ENCODE peak calls at places on chromosomes 3 and 15, in eight cellular contexts. O, V, F, Z, K, U, L and S are unnamed samples.

GRCh38 chr3:160226026-160226739 is 961 bp downstream of the C3orf80 start:
- DNase-seq in O (peak), V (no peak), F (peak), Z (no peak), K (peak), U (no peak), L (peak), S (no peak)

GRCh38 chr3:141050576-141050912 is 603 bp upstream of the SPSB4 start:
- DNase-seq in O (no peak), V (no peak), F (no peak), Z (no peak), K (peak), U (no peak), L (peak), S (no peak)

GRCh38 chr3:50673937-50674336 is 790 bp upstream of the DOCK3 start:
- DNase-seq in O (no peak), V (no peak), F (no peak), Z (no peak), K (no peak), U (no peak), L (peak), S (no peak)

GRCh38 chr3:15287565-15288330 is 44.6 kb downstream of the SH3BP5 start:
- DNase-seq in O (no peak), V (peak), F (peak), Z (peak), K (no peak), U (peak), L (no peak), S (peak)

GRCh38 chr3:44348993-44349392 is 10.4 kb downstream of the TCAIM start:
- DNase-seq in O (no peak), V (no peak), F (no peak), Z (no peak), K (no peak), U (no peak), L (no peak), S (no peak)

GRCh38 chr3:194100856-194101390 is 35.0 kb upstream of the HES1 start:
- DNase-seq in O (no peak), V (no peak), F (no peak), Z (no peak), K (no peak), U (no peak), L (no peak), S (no peak)

GRCh38 chr15:89059006-89059405 is 29.2 kb upstream of the ABHD2 start:
- DNase-seq in O (no peak), V (no peak), F (no peak), Z (no peak), K (no peak), U (no peak), L (no peak), S (no peak)

GRCh38 chr3:60090536-60090935 is 1040.7 kb upstream of the CFAP20DC start:
- DNase-seq in O (no peak), V (no peak), F (no peak), Z (no peak), K (no peak), U (no peak), L (no peak), S (no peak)

GRCh38 chr3:59678042-59678707 is 628.4 kb upstream of the CFAP20DC start:
- DNase-seq in O (no peak), V (no peak), F (no peak), Z (no peak), K (no peak), U (no peak), L (no peak), S (no peak)

GRCh38 chr15:88636039-88636438 is 2.8 kb upstream of the ISG20 start:
- DNase-seq in O (no peak), V (no peak), F (no peak), Z (no peak), K (peak), U (no peak), L (no peak), S (no peak)

GRCh38 chr3:42033741-42034140 is 57.4 kb upstream of the TRAK1 start:
- DNase-seq in O (no peak), V (no peak), F (peak), Z (peak), K (no peak), U (no peak), L (no peak), S (no peak)

GRCh38 chr3:71926242-71926560 is 141.3 kb upstream of the PROK2 start:
- DNase-seq in O (peak), V (no peak), F (peak), Z (no peak), K (peak), U (no peak), L (peak), S (no peak)

GRCh38 chr15:98838387-98839259 is 169.0 kb downstream of the PGPEP1L start:
- DNase-seq in O (no peak), V (no peak), F (no peak), Z (no peak), K (peak), U (no peak), L (no peak), S (no peak)

GRCh38 chr15:34012461-34013028 is 26.5 kb downstream of the AVEN start:
- DNase-seq in O (no peak), V (no peak), F (no peak), Z (peak), K (no peak), U (no peak), L (no peak), S (no peak)

GRCh38 chr3:116770815-116771450 is 61.4 kb downstream of the TUSC7 start:
- DNase-seq in O (peak), V (peak), F (peak), Z (peak), K (peak), U (peak), L (peak), S (peak)

GRCh38 chr3:190338717-190339116 is 16.5 kb upstream of the CLDN1 start:
- DNase-seq in O (no peak), V (no peak), F (peak), Z (no peak), K (no peak), U (no peak), L (no peak), S (no peak)

GRCh38 chr3:77159182-77159581 is 119.3 kb downstream of the ROBO2 start:
- DNase-seq in O (peak), V (no peak), F (no peak), Z (no peak), K (no peak), U (no peak), L (peak), S (no peak)

GRCh38 chr3:52119056-52119455 is 35.2 kb downstream of the POC1A start:
- DNase-seq in O (no peak), V (no peak), F (no peak), Z (no peak), K (peak), U (no peak), L (no peak), S (no peak)

GRCh38 chr3:123447416-123447748 is 1.5 kb downstream of the ADCY5 start:
- DNase-seq in O (no peak), V (no peak), F (no peak), Z (no peak), K (no peak), U (no peak), L (no peak), S (no peak)

GRCh38 chr15:80798911-80799310 is 19.7 kb downstream of the CEMIP start:
- DNase-seq in O (peak), V (no peak), F (no peak), Z (no peak), K (no peak), U (no peak), L (no peak), S (no peak)

GRCh38 chr3:16322189-16322588 is 57.2 kb downstream of the OXNAD1 start:
- DNase-seq in O (no peak), V (no peak), F (no peak), Z (no peak), K (no peak), U (no peak), L (no peak), S (no peak)

GRCh38 chr3:59939826-59940426 is 890.1 kb upstream of the CFAP20DC start:
- DNase-seq in O (no peak), V (no peak), F (no peak), Z (no peak), K (no peak), U (no peak), L (no peak), S (no peak)

GRCh38 chr15:39270976-39271375 is 309.9 kb upstream of the THBS1 start:
- DNase-seq in O (no peak), V (peak), F (peak), Z (peak), K (no peak), U (no peak), L (no peak), S (peak)

GRCh38 chr3:119586707-119587317 is 7.5 kb downstream of the ADPRH start:
- DNase-seq in O (no peak), V (no peak), F (no peak), Z (peak), K (no peak), U (no peak), L (no peak), S (no peak)

GRCh38 chr3:156594229-156594683 is 39.3 kb upstream of the SSR3 start:
- DNase-seq in O (no peak), V (no peak), F (peak), Z (no peak), K (no peak), U (no peak), L (no peak), S (no peak)
- H3K4me3 ChIP-seq in O (no peak), V (no peak), F (peak), Z (no peak), K (no peak), U (no peak), L (no peak), S (no peak)

GRCh38 chr3:82467051-82467450 is 705.6 kb upstream of the GBE1 start:
- DNase-seq in O (no peak), V (no peak), F (no peak), Z (no peak), K (no peak), U (no peak), L (no peak), S (no peak)

GRCh38 chr3:82462977-82463376 is 701.5 kb upstream of the GBE1 start:
- DNase-seq in O (no peak), V (no peak), F (no peak), Z (no peak), K (no peak), U (no peak), L (no peak), S (no peak)

GRCh38 chr3:82461049-82461889 is 699.8 kb upstream of the GBE1 start:
- DNase-seq in O (no peak), V (no peak), F (no peak), Z (no peak), K (no peak), U (no peak), L (no peak), S (no peak)
- H3K4me3 ChIP-seq in O (no peak), V (no peak), F (no peak), Z (no peak), K (no peak), U (no peak), L (no peak), S (no peak)

DNA sequence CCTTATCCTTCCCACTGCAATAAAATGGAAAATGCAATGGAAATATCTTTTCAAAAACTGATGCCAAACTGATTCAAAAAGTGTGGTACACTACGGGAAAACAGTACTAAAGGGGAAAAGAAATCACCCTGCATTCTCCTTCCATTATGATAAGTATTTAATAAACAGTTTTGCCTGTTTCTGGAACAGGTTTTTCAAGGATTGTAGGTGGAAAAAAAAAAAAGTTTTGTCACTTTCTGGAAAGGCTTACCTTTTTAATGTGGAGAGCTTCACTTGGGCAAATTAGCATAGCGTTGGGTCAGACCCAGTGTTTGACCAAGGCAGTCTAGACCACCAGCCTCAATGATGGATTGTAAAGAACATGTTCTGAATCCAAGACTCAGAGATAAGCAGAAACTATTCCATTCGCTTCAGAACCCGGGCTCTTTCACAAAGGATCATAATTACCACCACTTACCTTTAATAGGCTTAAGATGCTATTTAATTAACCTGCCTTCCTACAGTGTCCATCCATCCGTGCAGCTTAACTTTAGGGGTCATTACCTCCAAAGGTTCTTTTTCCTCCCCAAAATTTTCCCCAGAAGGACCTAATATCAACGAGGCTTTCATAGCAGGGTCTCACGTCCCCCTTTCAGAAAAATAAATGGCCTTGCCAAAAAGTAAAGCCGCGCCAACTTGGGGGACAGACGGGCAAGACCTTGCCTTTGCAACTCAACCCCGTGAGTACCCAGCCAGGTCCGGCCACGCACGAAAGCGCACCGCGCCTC is 1.0 kb downstream of the DCBLD2 start:
- DNase-seq in O (peak), V (no peak), F (no peak), Z (no peak), K (no peak), U (no peak), L (no peak), S (no peak)
- H3K4me3 ChIP-seq in O (peak), V (peak), F (peak), Z (peak), K (peak), U (no peak), L (peak), S (peak)

DNA sequence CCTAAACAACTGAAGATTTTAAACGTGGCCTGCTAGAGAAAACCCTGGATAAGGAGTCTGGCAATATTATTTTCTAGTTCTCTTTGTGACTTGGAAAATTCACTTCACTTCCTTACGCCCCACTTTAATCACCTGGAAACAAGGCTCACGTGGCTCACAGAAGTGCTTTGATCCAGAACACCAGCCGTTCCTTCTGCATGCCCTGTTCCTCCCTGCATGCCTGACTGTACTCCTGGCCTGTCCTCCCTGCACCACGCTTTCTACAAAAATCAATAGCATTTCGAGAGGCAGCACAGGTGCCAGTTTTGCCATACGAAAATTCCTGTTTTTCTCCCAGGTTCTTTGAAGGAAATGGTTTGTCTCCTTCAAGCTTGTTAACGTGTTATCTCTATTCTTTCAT is 474.2 kb upstream of the RGMA start:
- DNase-seq in O (no peak), V (no peak), F (no peak), Z (no peak), K (no peak), U (no peak), L (no peak), S (no peak)
- H3K4me3 ChIP-seq in O (no peak), V (no peak), F (no peak), Z (no peak), K (no peak), U (no peak), L (no peak), S (no peak)

GRCh38 chr3:48990636-48991421 is 788 bp downstream of the P4HTM start:
- DNase-seq in O (no peak), V (no peak), F (peak), Z (no peak), K (peak), U (peak), L (peak), S (no peak)

GRCh38 chr3:48989796-48990635 is at the start of gene P4HTM:
- DNase-seq in O (no peak), V (peak), F (peak), Z (peak), K (peak), U (peak), L (peak), S (peak)

GRCh38 chr3:48993834-48994233 is 3.8 kb downstream of the P4HTM start:
- DNase-seq in O (no peak), V (no peak), F (no peak), Z (no peak), K (peak), U (no peak), L (no peak), S (no peak)

GRCh38 chr3:48989126-48989795 is 780 bp upstream of the P4HTM start:
- DNase-seq in O (no peak), V (no peak), F (peak), Z (no peak), K (peak), U (peak), L (peak), S (no peak)

DNA sequence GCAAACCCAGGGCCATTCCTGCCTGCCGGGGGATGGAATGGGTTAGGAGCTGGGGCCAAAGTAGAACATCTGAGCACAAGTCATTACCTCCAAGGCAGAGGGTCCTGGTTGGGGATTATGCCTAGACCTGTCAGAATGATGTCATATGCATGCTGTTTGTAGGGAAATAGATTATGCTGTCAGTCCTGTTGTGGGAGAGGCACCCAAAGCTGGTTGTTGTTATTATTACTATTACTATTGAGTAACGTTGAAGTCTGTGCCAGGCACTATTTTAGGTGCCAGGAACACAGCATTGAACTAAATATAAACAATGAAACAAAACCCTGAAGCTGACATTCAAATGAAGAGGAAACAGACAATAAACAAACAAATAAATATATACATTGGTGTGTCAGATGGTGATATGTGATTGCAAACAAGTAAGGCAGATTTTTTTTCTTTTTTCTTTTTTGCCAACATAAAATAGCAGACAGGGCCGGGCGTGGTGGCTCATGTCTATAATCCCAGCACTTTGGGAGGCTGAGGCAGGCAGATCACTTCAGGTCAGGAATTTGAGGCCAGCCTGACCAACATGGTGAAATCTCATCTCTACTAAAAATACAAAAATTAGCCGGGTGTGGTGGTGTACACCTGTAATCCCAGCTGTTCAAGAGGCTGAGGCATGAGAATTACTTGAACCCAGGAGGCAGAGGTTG is 2.0 kb downstream of the P4HTM start:
- DNase-seq in O (no peak), V (no peak), F (peak), Z (no peak), K (no peak), U (no peak), L (no peak), S (no peak)
- H3K4me3 ChIP-seq in O (no peak), V (peak), F (peak), Z (no peak), K (peak), U (no peak), L (no peak), S (peak)